ENCODE peak calls at places on chromosomes 11 and 22, in five cellular contexts. V is T-helper 9 cell; R is stimulated activated naive CD4-positive, alpha-beta T cell; P is GM10248; K is kidney. O is an unnamed sample.
A peak's percentile ranks its signal among the peaks of the same experiment; 100 is the strongest.

GRCh38 chr11:2781413-2782274 is 81.8 kb upstream of the KCNQ1OT1 start:
- DNase-seq in V (no peak), R (no peak), P (no peak), K (no peak), O (peak; percentile 7)

GRCh38 chr11:31160504-31161422 is 208.8 kb downstream of the DCDC1 start:
- DNase-seq in V (no peak), R (no peak), P (no peak), K (no peak), O (no peak)

GRCh38 chr11:69238562-69239319 is 55.2 kb upstream of the MYEOV start:
- DNase-seq in V (no peak), R (no peak), P (peak; percentile 44), K (no peak), O (no peak)

GRCh38 chr22:41557401-41558240 is 3.2 kb upstream of the CSDC2 start:
- DNase-seq in V (no peak), R (no peak), P (peak; percentile 65), K (peak; percentile 95), O (peak; percentile 79)

GRCh38 chr22:20013382-20013871 is 3.2 kb downstream of the ARVCF start:
- DNase-seq in V (no peak), R (peak; percentile 21), P (peak; percentile 70), K (peak; percentile 89), O (peak; percentile 68)

GRCh38 chr22:46272196-46272595 is 4.4 kb downstream of the TTC38 start:
- DNase-seq in V (no peak), R (no peak), P (no peak), K (no peak), O (no peak)

GRCh38 chr11:119778391-119779194 is 49.6 kb upstream of the NECTIN1 start:
- DNase-seq in V (no peak), R (no peak), P (no peak), K (peak; percentile 26), O (no peak)

GRCh38 chr11:1966531-1966930 is 19.4 kb downstream of the MRPL23 start:
- DNase-seq in V (no peak), R (no peak), P (no peak), K (peak; percentile 2), O (no peak)

GRCh38 chr11:130726234-130726559 is 190.1 kb downstream of the SNX19 start:
- DNase-seq in V (no peak), R (no peak), P (no peak), K (no peak), O (no peak)

GRCh38 chr11:126332221-126332711 is 23.2 kb upstream of the ST3GAL4 start:
- DNase-seq in V (no peak), R (no peak), P (no peak), K (peak; percentile 83), O (peak; percentile 77)

GRCh38 chr11:86676533-86677154 is 4.2 kb upstream of the ME3 start:
- DNase-seq in V (no peak), R (no peak), P (peak; percentile 13), K (peak; percentile 63), O (no peak)

GRCh38 chr11:117020287-117020686 is 77.9 kb downstream of the SIK3 start:
- DNase-seq in V (no peak), R (no peak), P (no peak), K (no peak), O (no peak)

GRCh38 chr22:46057762-46058420 is 80.9 kb upstream of the WNT7B start:
- DNase-seq in V (no peak), R (peak; percentile 31), P (peak; percentile 88), K (peak; percentile 73), O (peak; percentile 44)

O was measured in left ventricle myocardium inferior.